ENCODE peak calls at places on chromosome 19, in seven cellular contexts. Q is GM23338, C is HCT116, R is hepatocyte, O is MM.1S, G is PC-3, P is GM23248. H is an unnamed sample.
A peak's percentile ranks its signal among the peaks of the same experiment; 100 is the strongest.

GRCh38 chr19:57802269-57802668 is 12.4 kb downstream of the ZNF552 start:
- DNase-seq in Q (peak; percentile 55), C (no peak), R (no peak), O (no peak), G (no peak), P (no peak), H (no peak)

GRCh38 chr19:47697863-47698609 is 15.2 kb upstream of the EHD2 start:
- DNase-seq in Q (peak; percentile 95), C (peak; percentile 68), R (peak; percentile 90), O (peak; percentile 24), G (peak; percentile 83), P (peak; percentile 91), H (peak; percentile 78)

GRCh38 chr19:57587529-57587928 is 3.6 kb downstream of the ZIK1 start:
- DNase-seq in Q (no peak), C (no peak), R (no peak), O (no peak), G (peak; percentile 61), P (peak; percentile 97), H (peak; percentile 39)

GRCh38 chr19:1370579-1371361 is 12.9 kb upstream of the NDUFS7 start:
- DNase-seq in Q (no peak), C (no peak), R (no peak), O (no peak), G (no peak), P (no peak), H (no peak)

GRCh38 chr19:6041991-6042421 is 64.1 kb upstream of the RANBP3 start:
- DNase-seq in Q (no peak), C (no peak), R (no peak), O (no peak), G (no peak), P (no peak), H (no peak)

GRCh38 chr19:16764793-16765433 is 45.3 kb downstream of the NWD1 start:
- DNase-seq in Q (no peak), C (no peak), R (no peak), O (no peak), G (no peak), P (no peak), H (no peak)

GRCh38 chr19:5978606-5979552 is 939 bp upstream of the RANBP3 start:
- DNase-seq in Q (no peak), C (no peak), R (no peak), O (no peak), G (no peak), P (no peak), H (no peak)

GRCh38 chr19:9937001-9937411 is 691 bp upstream of the OLFM2 start:
- DNase-seq in Q (peak; percentile 92), C (no peak), R (no peak), O (no peak), G (no peak), P (no peak), H (no peak)

GRCh38 chr19:44613295-44614168 is at the start of gene IGSF23:
- DNase-seq in Q (no peak), C (no peak), R (peak; percentile 63), O (no peak), G (no peak), P (no peak), H (no peak)

GRCh38 chr19:50478901-50479715 is 2.5 kb upstream of the GARIN5A start:
- DNase-seq in Q (peak; percentile 89), C (no peak), R (no peak), O (no peak), G (peak; percentile 38), P (peak; percentile 57), H (no peak)

GRCh38 chr19:5339950-5340636 is 519 bp downstream of the PTPRS start:
- DNase-seq in Q (peak; percentile 61), C (no peak), R (peak; percentile 51), O (no peak), G (peak; percentile 30), P (peak; percentile 56), H (peak; percentile 27)

GRCh38 chr19:46913852-46914430 is 53.1 kb downstream of the ARHGAP35 start:
- DNase-seq in Q (no peak), C (no peak), R (no peak), O (no peak), G (peak; percentile 34), P (peak; percentile 69), H (no peak)

GRCh38 chr19:33396701-33397535 is 23.4 kb downstream of the CEBPG start:
- DNase-seq in Q (peak; percentile 60), C (no peak), R (no peak), O (no peak), G (no peak), P (no peak), H (no peak)

GRCh38 chr19:7921302-7921954 is 1.3 kb downstream of the SNAPC2 start:
- DNase-seq in Q (no peak), C (no peak), R (no peak), O (no peak), G (no peak), P (no peak), H (no peak)

GRCh38 chr19:34366670-34367423 is 1.9 kb downstream of the GPI start:
- DNase-seq in Q (no peak), C (no peak), R (peak; percentile 43), O (no peak), G (no peak), P (peak; percentile 73), H (no peak)

DNA sequence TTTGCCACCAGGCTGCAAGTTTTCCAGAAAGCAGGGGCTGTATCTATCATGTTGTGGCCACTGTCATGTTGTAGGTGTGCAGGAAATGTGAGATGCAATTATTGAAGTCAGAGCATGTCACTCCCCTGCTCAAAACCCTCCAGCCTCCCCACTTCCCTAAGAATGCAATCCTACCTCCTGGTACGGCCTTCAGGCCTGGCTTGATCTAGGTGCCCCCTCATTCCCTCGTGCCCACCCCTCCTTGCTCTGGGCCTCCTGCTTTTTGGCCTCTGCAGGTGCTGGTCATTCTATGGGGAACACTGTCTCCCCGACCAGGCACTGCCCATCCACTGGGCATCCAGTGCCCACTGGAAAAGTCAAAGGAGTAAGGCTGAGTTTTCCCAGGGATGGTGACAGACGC is 28.5 kb upstream of the MATK start:
- DNase-seq in Q (no peak), C (no peak), R (no peak), O (no peak), G (no peak), P (no peak), H (no peak)
- H3K9me2 ChIP-seq in Q (no peaks in the 10 kb centered on the region), C (no peaks in the 10 kb centered on the region), R (no peaks in the 10 kb centered on the region), O (no peaks in the 10 kb centered on the region), G (no peaks in the 10 kb centered on the region), P (no peaks in the 10 kb centered on the region), H (no peaks in the 10 kb centered on the region)

DNA sequence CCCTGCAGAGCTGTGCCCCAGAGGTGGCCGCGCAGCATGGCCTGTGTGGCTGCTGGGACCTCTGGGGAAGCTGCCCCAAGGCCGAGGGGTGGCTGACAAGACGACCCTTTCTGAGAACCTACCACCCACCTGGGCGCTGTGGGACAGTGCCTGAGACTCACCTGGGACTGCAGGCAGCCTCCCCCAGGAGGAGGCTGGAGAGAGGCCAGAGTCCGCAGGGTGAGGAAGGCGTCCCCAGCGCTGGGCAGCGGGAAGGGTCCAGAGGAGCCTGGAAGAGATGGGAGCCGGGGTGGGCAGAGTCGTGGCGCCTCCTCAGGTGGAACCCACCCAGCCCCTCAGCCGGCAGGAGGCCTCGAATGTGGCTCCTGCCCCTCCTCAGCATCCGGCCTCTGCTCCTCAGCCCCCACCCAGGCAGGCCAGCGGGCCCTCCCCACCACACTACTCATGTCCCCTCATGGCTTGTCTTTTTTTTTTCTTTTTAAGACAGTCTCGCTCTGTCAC is 25.3 kb downstream of the CILP2 start:
- DNase-seq in Q (no peak), C (no peak), R (no peak), O (no peak), G (no peak), P (no peak), H (no peak)
- H3K9me2 ChIP-seq in Q (no peaks in the 10 kb centered on the region), C (no peaks in the 10 kb centered on the region), R (no peaks in the 10 kb centered on the region), O (no peaks in the 10 kb centered on the region), G (no peaks in the 10 kb centered on the region), P (no peaks in the 10 kb centered on the region), H (no peaks in the 10 kb centered on the region)

GRCh38 chr19:52739576-52739975 is 4.7 kb upstream of the ZNF611 start:
- DNase-seq in Q (peak; percentile 69), C (no peak), R (no peak), O (no peak), G (no peak), P (peak; percentile 3), H (no peak)
- H3K9me2 ChIP-seq in Q (no peaks in the 10 kb centered on the region), C (no peaks in the 10 kb centered on the region), R (no peaks in the 10 kb centered on the region), O (no peaks in the 10 kb centered on the region), G (no peaks in the 10 kb centered on the region), P (no peaks in the 10 kb centered on the region), H (no peaks in the 10 kb centered on the region)

GRCh38 chr19:13830761-13831481 is 35.7 kb downstream of the ZSWIM4 start:
- DNase-seq in Q (no peak), C (no peak), R (no peak), O (no peak), G (no peak), P (peak; percentile 77), H (no peak)
- H3K9me2 ChIP-seq in Q (no peaks in the 10 kb centered on the region), C (no peaks in the 10 kb centered on the region), R (no peaks in the 10 kb centered on the region), O (no peaks in the 10 kb centered on the region), G (no peaks in the 10 kb centered on the region), P (no peaks in the 10 kb centered on the region), H (no peaks in the 10 kb centered on the region)